ENCODE peak calls at places on chromosomes 6 and 20, in eight cellular contexts. D is lung, H is GM12865, K is fibroblast of lung, I is esophagus squamous epithelium, P is sigmoid colon, C is progenitor cell of endocrine pancreas, G is GM13977. X is an unnamed sample.

GRCh38 chr6:155303361-155303870 is 10.9 kb downstream of the TFB1M start:
- DNase-seq in K (peak), I (no peak), H (no peak), P (no peak), G (no peak), C (no peak), D (no peak), X (no peak)

GRCh38 chr6:78835817-78836216 is 31.5 kb upstream of the IRAK1BP1 start:
- DNase-seq in D (no peak), C (no peak), H (peak), P (no peak), K (no peak), I (no peak), G (no peak), X (no peak)

GRCh38 chr20:944148-944547 is 28.0 kb upstream of the ANGPT4 start:
- DNase-seq in C (no peak), D (no peak), H (no peak), K (no peak), I (no peak), P (no peak), G (no peak), X (no peak)

GRCh38 chr6:149032599-149033405 is 284.7 kb upstream of the TAB2 start:
- DNase-seq in G (peak), K (peak), P (no peak), D (no peak), H (peak), C (no peak), I (no peak), X (peak)

GRCh38 chr6:72286911-72287311 is 335.0 kb upstream of the KCNQ5 start:
- DNase-seq in H (no peak), G (no peak), P (no peak), K (peak), C (no peak), I (no peak), D (no peak), X (no peak)

GRCh38 chr6:1392813-1393640 is 3.7 kb downstream of the FOXF2 start:
- DNase-seq in P (no peak), I (no peak), H (no peak), K (no peak), G (no peak), C (no peak), D (no peak), X (no peak)

GRCh38 chr6:87710090-87710489 is 8.1 kb upstream of the AKIRIN2 start:
- DNase-seq in P (no peak), D (no peak), G (no peak), H (peak), C (no peak), K (no peak), I (no peak), X (no peak)

GRCh38 chr20:50138479-50139393 is 14.8 kb downstream of the PEDS1 start:
- DNase-seq in P (no peak), I (no peak), H (no peak), D (no peak), C (no peak), K (no peak), G (no peak), X (no peak)

GRCh38 chr6:12348530-12349511 is 58.7 kb downstream of the EDN1 start:
- DNase-seq in H (no peak), I (no peak), G (no peak), K (peak), P (no peak), D (peak), C (no peak), X (no peak)

GRCh38 chr6:100372326-100372725 is 92.4 kb downstream of the SIM1 start:
- DNase-seq in C (no peak), H (no peak), D (no peak), I (no peak), P (no peak), G (no peak), K (no peak), X (no peak)

GRCh38 chr6:10463040-10463439 is 48.2 kb upstream of the TFAP2A start:
- DNase-seq in C (no peak), K (no peak), I (no peak), H (no peak), G (no peak), P (no peak), D (no peak), X (no peak)

GRCh38 chr6:10463491-10464481 is 48.9 kb upstream of the TFAP2A start:
- DNase-seq in C (no peak), D (no peak), H (peak), P (no peak), I (no peak), K (no peak), G (no peak), X (no peak)

GRCh38 chr6:10461850-10462249 is 47.0 kb upstream of the TFAP2A start:
- DNase-seq in K (no peak), P (no peak), H (no peak), C (no peak), D (no peak), I (no peak), G (no peak), X (no peak)

GRCh38 chr6:10460096-10460495 is 45.2 kb upstream of the TFAP2A start:
- DNase-seq in P (no peak), K (no peak), C (no peak), I (no peak), D (no peak), H (peak), G (peak), X (peak)

GRCh38 chr6:10465633-10466499 is 51.0 kb upstream of the TFAP2A start:
- DNase-seq in G (peak), D (no peak), I (no peak), H (peak), K (peak), C (peak), P (no peak), X (peak)
- TF ChIP-seq CTCF in G (peak), D (no peak), I (peak), H (peak), K (no peak), C (peak), P (no peak), X (peak)

GRCh38 chr6:6758915-6759654 is 170.6 kb downstream of the LY86 start:
- DNase-seq in K (peak), H (peak), P (peak), G (peak), I (no peak), C (peak), D (peak), X (no peak)
- TF ChIP-seq CTCF in K (peak), H (peak), P (peak), G (peak), I (peak), C (peak), D (peak), X (peak)

DNA sequence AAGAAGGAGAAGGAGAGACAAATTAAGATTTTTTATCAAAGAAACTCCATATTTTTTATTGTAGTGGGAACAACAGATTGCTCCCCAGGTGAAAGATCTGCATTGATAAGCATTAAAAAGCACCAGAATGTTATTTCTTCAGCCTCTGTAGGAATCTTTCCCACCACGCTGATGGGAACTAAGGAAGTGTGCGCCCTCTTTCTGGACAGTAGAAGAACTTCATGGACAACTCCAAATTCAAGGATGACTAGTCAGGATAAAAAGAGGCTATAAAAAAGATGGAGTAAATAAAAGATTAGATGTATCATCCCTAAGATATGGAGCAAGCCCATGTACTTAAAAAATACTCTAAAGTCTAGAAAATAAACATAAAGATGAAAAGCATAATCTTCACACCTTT is 45.8 kb upstream of the PAK5 start:
- DNase-seq in G (no peak), H (no peak), D (no peak), I (no peak), K (no peak), P (no peak), C (no peak), X (no peak)
- TF ChIP-seq CTCF in G (no peak), H (no peak), D (no peak), I (no peak), K (no peak), P (no peak), C (no peak), X (no peak)

DNA sequence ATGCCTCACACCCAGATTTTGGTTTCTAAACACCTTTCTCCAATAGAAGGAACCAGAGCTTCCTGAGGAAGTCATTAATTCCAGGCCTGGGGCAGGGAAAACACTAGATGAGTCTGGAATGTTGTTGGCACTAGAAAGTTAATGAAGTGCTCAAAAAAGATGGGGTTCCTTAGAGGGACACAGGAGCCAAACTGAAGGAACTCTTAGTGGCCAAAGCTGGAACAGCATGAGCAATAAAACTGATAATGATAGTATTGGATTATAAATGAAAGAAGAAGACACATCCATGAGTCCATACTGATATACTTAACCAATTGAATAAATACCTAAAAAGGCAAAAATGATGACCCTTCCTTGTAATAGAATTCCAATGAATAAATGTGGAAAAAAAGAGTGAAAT is 4.4 kb downstream of the IL20RA start:
- DNase-seq in H (no peak), I (no peak), K (no peak), G (no peak), C (no peak), D (no peak), P (no peak), X (no peak)
- TF ChIP-seq CTCF in H (no peak), I (no peak), K (no peak), G (no peak), C (no peak), D (no peak), P (no peak), X (no peak)

DNA sequence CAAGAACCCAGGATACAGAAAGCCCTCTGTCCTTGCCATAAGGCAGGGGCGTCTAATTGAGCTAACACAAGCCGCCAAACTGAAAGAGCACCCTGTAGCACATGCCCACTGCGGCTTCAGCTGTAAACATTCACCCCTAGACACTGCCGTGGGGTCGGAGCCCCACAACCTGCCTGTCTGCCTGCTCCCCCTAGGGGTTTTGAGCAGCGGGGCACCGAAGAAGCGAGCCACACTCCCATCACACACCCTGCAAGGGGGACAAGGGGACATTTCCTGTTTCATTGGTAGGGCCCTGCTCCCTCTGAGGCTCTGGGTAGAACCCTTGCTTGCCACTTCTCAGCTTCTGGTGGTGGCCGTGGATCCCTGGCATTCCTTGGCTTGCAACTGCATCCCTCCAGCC is 45.2 kb upstream of the BCLAF1 start:
- DNase-seq in G (no peak), C (no peak), H (peak), K (no peak), D (no peak), P (no peak), I (no peak), X (no peak)
- TF ChIP-seq CTCF in G (peak), C (peak), H (peak), K (no peak), D (no peak), P (no peak), I (no peak), X (peak)

GRCh38 chr6:36983538-36983937 is 2.5 kb downstream of the MTCH1 start:
- DNase-seq in H (no peak), P (no peak), D (no peak), K (no peak), I (no peak), G (no peak), C (no peak), X (no peak)

GRCh38 chr6:36980129-36980528 is 5.9 kb downstream of the MTCH1 start:
- DNase-seq in G (no peak), K (no peak), P (no peak), D (no peak), H (no peak), I (no peak), C (no peak), X (no peak)

GRCh38 chr6:36978687-36979086 is 7.3 kb downstream of the MTCH1 start:
- DNase-seq in I (no peak), C (no peak), G (no peak), K (no peak), D (no peak), P (no peak), H (no peak), X (no peak)

GRCh38 chr6:36979343-36979742 is 6.7 kb downstream of the MTCH1 start:
- DNase-seq in K (peak), G (peak), D (no peak), C (no peak), H (peak), P (peak), I (no peak), X (no peak)

GRCh38 chr6:36980876-36981619 is 4.9 kb downstream of the MTCH1 start:
- DNase-seq in H (no peak), I (no peak), K (no peak), G (no peak), D (no peak), P (no peak), C (no peak), X (no peak)
- TF ChIP-seq CTCF in H (peak), I (no peak), K (no peak), G (peak), D (no peak), P (no peak), C (peak), X (no peak)

X was measured in GM06990.